ENCODE peak calls at places on chromosome 2, in four cellular contexts. X, D, H and O are unnamed samples.

GRCh38 chr2:112814278-112814677 is 22.3 kb downstream of the IL1B start:
- DNase-seq in X (peak), D (no peak), H (no peak), O (peak)

GRCh38 chr2:27989149-27989548 is 98.6 kb downstream of the BABAM2 start:
- DNase-seq in X (no peak), D (peak), H (no peak), O (no peak)

GRCh38 chr2:109435866-109436634 is 177.7 kb downstream of the SEPTIN10 start:
- DNase-seq in X (no peak), D (no peak), H (no peak), O (peak)

GRCh38 chr2:171547720-171548119 is 25.4 kb downstream of the CYBRD1 start:
- DNase-seq in X (no peak), D (no peak), H (no peak), O (peak)

GRCh38 chr2:71126957-71127356 is 3.1 kb downstream of the MCEE start:
- DNase-seq in X (no peak), D (no peak), H (no peak), O (no peak)

GRCh38 chr2:239276813-239277193 is 124.0 kb downstream of the HDAC4 start:
- DNase-seq in X (no peak), D (no peak), H (no peak), O (no peak)

GRCh38 chr2:47561906-47562305 is 158.9 kb downstream of the MSH2 start:
- DNase-seq in X (no peak), D (no peak), H (no peak), O (no peak)

GRCh38 chr2:54054774-54055173 is 60.6 kb upstream of the ACYP2 start:
- DNase-seq in X (no peak), D (no peak), H (no peak), O (no peak)

GRCh38 chr2:56244911-56245530 is 61.2 kb downstream of the CCDC85A start:
- DNase-seq in X (no peak), D (no peak), H (no peak), O (no peak)

GRCh38 chr2:204967199-204967995 is 422.1 kb downstream of the PARD3B start:
- DNase-seq in X (no peak), D (no peak), H (no peak), O (no peak)

GRCh38 chr2:104846955-104847820 is 6.7 kb upstream of the POU3F3 start:
- DNase-seq in X (no peak), D (no peak), H (no peak), O (no peak)

GRCh38 chr2:20556756-20557155 is 94.1 kb downstream of the HS1BP3 start:
- DNase-seq in X (no peak), D (no peak), H (no peak), O (no peak)

GRCh38 chr2:217396165-217396564 is 536.3 kb upstream of the TNP1 start:
- DNase-seq in X (no peak), D (peak), H (no peak), O (peak)

GRCh38 chr2:212548459-212548815 is 9.8 kb upstream of the ERBB4 start:
- DNase-seq in X (peak), D (peak), H (no peak), O (peak)

DNA sequence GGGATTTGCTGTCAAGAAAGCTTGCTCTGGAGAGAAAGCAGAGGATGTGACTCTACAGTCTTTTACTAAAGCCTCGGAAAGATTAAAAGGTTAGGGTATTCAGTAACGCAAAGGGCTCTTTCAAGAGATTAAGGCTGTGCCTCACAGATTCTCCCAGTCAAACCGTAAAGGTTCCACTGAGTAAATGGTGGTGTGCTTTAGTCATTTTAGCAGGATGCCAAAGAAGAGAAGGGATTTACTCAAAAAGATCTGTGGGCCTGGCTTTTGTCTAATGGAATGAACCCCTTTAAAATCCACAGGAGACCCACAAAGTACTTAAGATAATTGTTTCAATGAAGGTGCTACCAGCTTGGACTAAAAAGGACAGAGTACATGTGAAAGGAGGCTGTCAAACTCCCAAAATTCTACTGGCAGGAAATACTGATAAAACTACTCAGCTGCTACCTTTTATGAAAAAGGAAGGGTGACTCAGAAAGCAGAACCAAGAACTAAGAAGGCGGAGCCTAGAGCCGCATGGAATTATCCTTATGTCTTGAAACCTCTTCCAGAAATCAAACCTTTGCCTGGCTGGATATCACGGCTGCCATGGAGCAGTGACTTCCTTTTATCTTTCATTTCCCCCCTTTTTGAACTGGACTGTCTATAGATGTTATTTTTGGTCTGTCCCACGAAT is 670.2 kb upstream of the ZEB2 start:
- DNase-seq in X (no peak), D (no peak), H (no peak), O (peak)
- TF ChIP-seq MAZ in X (no peak), D (no peak), H (no peak), O (no peak)

GRCh38 chr2:68870215-68870614 is 982 bp downstream of the BMP10 start:
- DNase-seq in X (no peak), D (no peak), H (no peak), O (peak)
- TF ChIP-seq MAFK in X (no peak), D (no peak), H (no peak), O (no peak)

DNA sequence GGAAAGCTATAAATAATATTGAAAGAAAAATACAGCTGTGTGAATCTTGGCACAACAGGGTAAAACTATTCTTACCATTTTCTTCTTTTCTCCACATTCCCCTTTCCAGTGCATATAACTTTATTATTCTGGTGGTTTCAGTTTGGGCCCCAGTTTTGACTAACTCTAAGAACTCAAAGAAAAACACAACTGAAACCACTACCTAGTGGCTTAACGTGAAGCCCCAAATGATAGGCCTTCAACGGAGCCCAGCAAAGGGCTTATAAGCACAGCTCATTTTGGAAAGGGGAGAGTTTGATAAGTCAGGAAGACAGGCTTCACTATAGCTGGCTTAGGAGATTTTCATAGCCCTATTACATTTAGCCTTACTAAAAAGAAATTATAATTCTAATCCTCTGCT is 62.4 kb downstream of the PPP1R1C start:
- DNase-seq in X (no peak), D (no peak), H (no peak), O (no peak)
- H3K4me2 ChIP-seq in X (no peak), D (no peak), H (no peak), O (no peak)

GRCh38 chr2:241733391-241734207 is 831 bp upstream of the D2HGDH start:
- DNase-seq in X (no peak), D (no peak), H (no peak), O (no peak)

GRCh38 chr2:241728000-241728399 is 6.4 kb upstream of the D2HGDH start:
- DNase-seq in X (no peak), D (no peak), H (no peak), O (no peak)

GRCh38 chr2:241728627-241729026 is 5.8 kb upstream of the D2HGDH start:
- DNase-seq in X (no peak), D (no peak), H (no peak), O (no peak)

GRCh38 chr2:241729868-241730267 is 4.6 kb upstream of the D2HGDH start:
- DNase-seq in X (no peak), D (no peak), H (no peak), O (no peak)

DNA sequence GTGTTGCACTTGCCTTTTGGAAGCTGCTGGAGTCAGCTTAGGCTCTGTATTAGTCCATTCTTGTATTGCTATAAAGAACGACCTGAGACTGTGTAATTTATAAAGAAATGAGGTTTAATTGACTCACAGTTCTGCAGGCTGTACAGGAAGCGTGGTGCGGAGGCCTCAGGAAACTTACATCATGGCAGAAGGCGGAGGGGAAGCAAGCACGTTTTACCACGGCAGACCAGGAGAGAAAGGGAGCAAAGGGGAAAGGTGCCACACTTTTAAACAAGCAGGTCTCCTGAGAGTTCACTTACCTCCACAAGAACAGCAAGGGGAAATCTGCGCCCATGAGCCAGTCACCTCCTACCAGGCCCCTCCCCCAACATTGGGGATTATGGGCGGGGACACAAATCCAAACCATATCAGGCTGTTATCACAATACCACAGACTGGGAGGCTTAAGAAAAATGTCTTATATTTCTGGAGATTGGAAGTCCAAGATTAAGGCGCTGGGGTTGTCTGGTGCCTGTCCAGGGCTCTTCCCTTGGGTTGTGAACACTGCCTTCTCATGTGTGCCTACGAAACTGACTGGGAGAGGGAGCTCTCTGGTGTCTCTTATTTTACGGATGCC is 3.6 kb upstream of the D2HGDH start:
- DNase-seq in X (no peak), D (no peak), H (peak), O (no peak)
- TF ChIP-seq MAZ in X (no peak), D (no peak), H (no peak), O (no peak)

GRCh38 chr2:209209943-209210342 is 213.9 kb upstream of the MAP2 start:
- DNase-seq in X (no peak), D (no peak), H (no peak), O (no peak)

DNA sequence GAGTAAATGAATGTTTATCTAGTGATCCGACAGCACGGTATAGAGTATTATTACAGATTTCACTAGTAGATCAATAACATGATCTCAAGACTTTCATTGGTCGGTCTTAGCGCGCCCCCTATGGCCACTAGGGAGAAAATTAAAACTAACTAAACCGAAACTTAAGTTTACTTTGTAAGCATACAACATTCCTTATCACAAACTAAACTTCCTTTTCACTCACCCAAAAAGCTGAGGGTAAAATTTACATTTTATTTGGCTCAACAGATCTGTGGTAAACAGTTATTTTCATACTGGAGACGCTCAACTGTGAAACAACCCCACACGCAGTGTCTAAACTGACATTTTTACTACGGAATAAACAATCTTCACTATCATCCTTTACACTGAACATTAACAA is 215.6 kb upstream of the MAP2 start:
- DNase-seq in X (peak), D (peak), H (peak), O (no peak)
- TF ChIP-seq MAFK in X (no peak), D (no peak), H (no peak), O (no peak)